ENCODE peak calls at places on chromosomes 4 and X, in six cellular contexts. G is MM.1S, J is GM23248, K is colonic mucosa, N is fibroblast of lung, C is NT2/D1. X is an unnamed sample.

GRCh38 chrX:86215260-86215659 is 67.0 kb downstream of the DACH2 start:
- DNase-seq in G (no peak), J (no peak), K (no peak), N (no peak), C (no peak), X (no peak)

GRCh38 chr4:159103406-159104131 is 690 bp downstream of the RAPGEF2 start:
- DNase-seq in G (peak; percentile 55), J (peak; percentile 80), K (peak; percentile 44), N (peak; percentile 45), C (no peak), X (peak; percentile 83)

GRCh38 chrX:1661048-1661921 is 46.4 kb downstream of the ASMT start:
- DNase-seq in G (peak; percentile 94), J (no peak), K (peak; percentile 33), N (no peak), C (peak; percentile 28), X (no peak)

GRCh38 chrX:20829665-20830481 is 544.3 kb upstream of the CNKSR2 start:
- DNase-seq in G (no peak), J (peak; percentile 25), K (no peak), N (peak; percentile 27), C (no peak), X (no peak)

GRCh38 chrX:41655631-41656030 is 33.1 kb upstream of the GPR34 start:
- DNase-seq in G (no peak), J (peak; percentile 52), K (no peak), N (no peak), C (no peak), X (peak; percentile 2)

GRCh38 chrX:111124418-111124817 is 28.4 kb downstream of the PAK3 start:
- DNase-seq in G (peak; percentile 93), J (no peak), K (no peak), N (no peak), C (no peak), X (no peak)

GRCh38 chrX:35439692-35440091 is 358.4 kb upstream of the MAGEB16 start:
- DNase-seq in G (no peak), J (no peak), K (peak; percentile 27), N (no peak), C (no peak), X (no peak)

GRCh38 chr4:114180481-114180880 is 201.0 kb upstream of the ARSJ start:
- DNase-seq in G (no peak), J (peak; percentile 83), K (peak; percentile 32), N (peak; percentile 85), C (peak; percentile 39), X (peak; percentile 89)

GRCh38 chr4:46956451-46956850 is 36.9 kb downstream of the GABRA4 start:
- DNase-seq in G (no peak), J (no peak), K (no peak), N (peak; percentile 13), C (no peak), X (peak; percentile 5)

GRCh38 chr4:29853843-29854242 is 866.3 kb upstream of the PCDH7 start:
- DNase-seq in G (no peak), J (no peak), K (no peak), N (no peak), C (no peak), X (no peak)

GRCh38 chr4:128424524-128425195 is 137.0 kb upstream of the PGRMC2 start:
- DNase-seq in G (no peak), J (peak; percentile 64), K (no peak), N (peak; percentile 88), C (no peak), X (peak; percentile 30)

GRCh38 chrX:35006361-35006760 is 63.8 kb downstream of the FAM47B start:
- DNase-seq in G (no peak), J (no peak), K (no peak), N (no peak), C (no peak), X (peak; percentile 69)

GRCh38 chr4:122091836-122092235 is 60.3 kb upstream of the BLTP1 start:
- DNase-seq in G (no peak), J (no peak), K (no peak), N (peak; percentile 24), C (no peak), X (no peak)

GRCh38 chrX:37472836-37473235 is 98.6 kb upstream of the LANCL3 start:
- DNase-seq in G (no peak), J (no peak), K (no peak), N (no peak), C (no peak), X (no peak)

GRCh38 chrX:132059973-132060540 is 37.0 kb downstream of the STK26 start:
- DNase-seq in G (no peak), J (no peak), K (no peak), N (no peak), C (no peak), X (no peak)

GRCh38 chr4:39759569-39759968 is 61.6 kb downstream of the UBE2K start:
- DNase-seq in G (no peak), J (no peak), K (no peak), N (no peak), C (no peak), X (no peak)

GRCh38 chr4:54779797-54780196 is 122.0 kb downstream of the KIT start:
- DNase-seq in G (no peak), J (no peak), K (no peak), N (no peak), C (no peak), X (no peak)

GRCh38 chrX:120251471-120252011 is 929 bp downstream of the ZBTB33 start:
- DNase-seq in G (peak; percentile 25), J (peak; percentile 65), K (peak; percentile 42), N (peak; percentile 18), C (no peak), X (peak; percentile 47)

GRCh38 chr4:15744016-15744415 is 34.1 kb upstream of the CD38 start:
- DNase-seq in G (no peak), J (peak; percentile 61), K (no peak), N (no peak), C (no peak), X (no peak)

GRCh38 chr4:73675623-73676022 is 55.4 kb upstream of the RASSF6 start:
- DNase-seq in G (no peak), J (no peak), K (no peak), N (no peak), C (no peak), X (no peak)

GRCh38 chr4:184824776-184825393 is 883 bp downstream of the ACSL1 start:
- DNase-seq in G (no peak), J (no peak), K (no peak), N (no peak), C (no peak), X (no peak)
- H3K9ac ChIP-seq in G (peak overlapping the region; percentile 19), J (peak overlapping the region; percentile 80), K (peak overlapping the region; percentile 87), N (peak overlapping the region; percentile 72), C (peak overlapping the region; percentile 56), X (peak overlapping the region; percentile 91)

GRCh38 chrX:130083656-130084382 is 26.5 kb downstream of the ELF4 start:
- DNase-seq in G (no peak), J (no peak), K (no peak), N (no peak), C (no peak), X (no peak)
- H3K9ac ChIP-seq in G (no peak overlapping the region), J (no peak overlapping the region), K (no peak overlapping the region), N (no peak overlapping the region), C (peak overlapping the region; percentile 21), X (no peak overlapping the region)

DNA sequence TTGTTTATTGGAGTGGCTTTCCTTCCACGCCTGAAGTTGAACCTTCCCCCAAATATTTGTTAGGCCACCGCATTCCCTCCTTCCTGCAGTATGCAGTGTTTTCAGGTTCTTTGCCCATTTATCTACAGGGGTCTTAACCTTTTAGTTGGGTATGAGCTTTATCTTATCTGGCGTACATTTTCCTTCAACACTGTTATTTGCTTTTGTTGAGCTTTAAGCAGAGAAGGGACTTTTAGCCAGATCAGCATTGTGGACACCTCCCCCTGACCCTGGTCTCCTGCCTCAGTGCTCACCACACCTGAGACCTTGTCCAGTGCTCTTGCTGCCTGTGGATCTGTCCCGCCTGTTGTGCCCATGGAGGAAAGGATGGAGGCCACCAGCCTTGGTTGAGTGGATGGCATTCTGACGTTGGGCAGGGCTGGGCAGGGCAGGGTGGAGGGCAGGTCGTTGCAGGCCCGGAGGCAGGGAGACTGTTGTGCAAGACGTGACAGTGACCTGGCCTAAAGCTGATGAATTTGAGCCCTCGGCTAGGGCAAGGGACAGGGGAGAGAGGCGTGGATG is 1.0 kb upstream of the DUSP9 start:
- DNase-seq in G (no peak), J (no peak), K (no peak), N (no peak), C (no peak), X (no peak)
- H3K9ac ChIP-seq in G (no peak overlapping the region), J (no peak overlapping the region), K (no peak overlapping the region), N (no peak overlapping the region), C (no peak overlapping the region), X (no peak overlapping the region)

GRCh38 chr4:42152507-42153504 is at the start of gene BEND4:
- DNase-seq in G (peak; percentile 27), J (peak; percentile 7), K (peak; percentile 26), N (no peak), C (no peak), X (peak; percentile 1)
- H3K9ac ChIP-seq in G (peak within 1 kb of the TSS; percentile 58), J (no peak within 1 kb of the TSS), K (peak within 1 kb of the TSS; percentile 50), N (no peak within 1 kb of the TSS), C (peak within 1 kb of the TSS; percentile 71), X (no peak within 1 kb of the TSS)

DNA sequence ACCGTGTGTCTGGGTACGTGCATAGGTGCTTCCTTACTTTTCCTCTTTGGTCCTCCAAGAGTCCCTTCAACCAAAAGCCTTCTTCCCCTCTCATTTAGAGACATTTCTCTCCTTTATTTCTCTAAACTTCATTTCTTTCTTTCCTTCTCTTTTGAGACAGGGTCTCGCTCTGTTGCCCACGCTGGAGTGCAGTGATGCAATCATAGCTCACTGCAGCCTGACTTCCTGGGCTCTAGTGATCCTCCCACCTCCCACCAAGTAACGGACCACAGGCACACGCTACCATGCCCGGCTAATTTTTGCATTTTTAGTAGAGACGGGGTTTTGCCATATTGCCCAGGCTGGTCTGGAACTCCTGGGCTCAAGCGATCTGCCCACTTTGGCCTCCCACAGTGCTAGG is 42.2 kb downstream of the ACOX3 start:
- DNase-seq in G (no peak), J (no peak), K (no peak), N (no peak), C (no peak), X (no peak)
- H3K9ac ChIP-seq in G (no peak overlapping the region), J (no peak overlapping the region), K (no peak overlapping the region), N (no peak overlapping the region), C (no peak overlapping the region), X (no peak overlapping the region)

DNA sequence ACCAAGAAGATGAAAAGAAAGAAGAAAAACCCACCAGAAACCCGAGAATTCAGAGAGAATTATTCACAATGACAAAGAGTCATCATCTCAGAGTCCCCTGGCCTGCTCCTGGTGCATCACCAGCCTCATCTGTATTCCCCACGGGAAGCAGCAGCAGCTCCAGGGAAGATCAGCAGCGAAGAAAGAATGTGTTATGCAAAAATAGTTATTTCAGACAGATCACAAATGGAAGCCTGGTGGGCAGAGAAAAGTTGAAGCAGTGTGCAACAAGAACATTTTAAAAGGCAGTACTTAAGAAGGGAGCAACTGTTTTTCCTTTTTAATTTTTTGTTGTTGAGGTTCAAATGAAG is 189.2 kb downstream of the PPP3CA start:
- DNase-seq in G (no peak), J (peak; percentile 73), K (no peak), N (no peak), C (no peak), X (peak; percentile 30)
- H3K9ac ChIP-seq in G (no peak overlapping the region), J (peak overlapping the region; percentile 52), K (no peak overlapping the region), N (no peak overlapping the region), C (no peak overlapping the region), X (no peak overlapping the region)

X was measured in adipocyte.